ENCODE peak calls at places on chromosomes 7 and 10, in nine cellular contexts. One of them, this sample, is unnamed.

GRCh38 chr10:71427246-71427645 is 30.5 kb downstream of the CDH23 start:
- DNase-seq in hypothalamus: no peak
- DNase-seq in CD4-positive, alpha-beta T cell: no peak
- DNase-seq in occipital lobe: no peak
- DNase-seq in D341Med: peak; percentile 1
- DNase-seq in AG04450: no peak
- DNase-seq in heart left ventricle: no peak
- DNase-seq in stimulated activated CD4-positive, alpha-beta T cell treated with anti-CD3 and anti-CD28 coated beads, Interleukin-15, amount 100 ng/mL, for 1 hour: no peak
- DNase-seq in PC-3: no peak
- DNase-seq in this sample: no peak

GRCh38 chr7:56009695-56010094 is 41.5 kb downstream of the PSPH start:
- DNase-seq in AG04450: no peak
- DNase-seq in PC-3: no peak
- DNase-seq in hypothalamus: peak; percentile 28
- DNase-seq in CD4-positive, alpha-beta T cell: no peak
- DNase-seq in stimulated activated CD4-positive, alpha-beta T cell treated with anti-CD3 and anti-CD28 coated beads, Interleukin-15, amount 100 ng/mL, for 1 hour: no peak
- DNase-seq in heart left ventricle: no peak
- DNase-seq in occipital lobe: peak; percentile 65
- DNase-seq in D341Med: no peak
- DNase-seq in this sample: no peak

GRCh38 chr10:88389456-88389855 is 193.7 kb downstream of the RNLS start:
- DNase-seq in D341Med: no peak
- DNase-seq in hypothalamus: no peak
- DNase-seq in heart left ventricle: no peak
- DNase-seq in CD4-positive, alpha-beta T cell: no peak
- DNase-seq in PC-3: no peak
- DNase-seq in AG04450: peak; percentile 32
- DNase-seq in stimulated activated CD4-positive, alpha-beta T cell treated with anti-CD3 and anti-CD28 coated beads, Interleukin-15, amount 100 ng/mL, for 1 hour: no peak
- DNase-seq in occipital lobe: no peak
- DNase-seq in this sample: no peak

GRCh38 chr7:91140982-91141381 is 123.3 kb upstream of the FZD1 start:
- DNase-seq in D341Med: no peak
- DNase-seq in stimulated activated CD4-positive, alpha-beta T cell treated with anti-CD3 and anti-CD28 coated beads, Interleukin-15, amount 100 ng/mL, for 1 hour: no peak
- DNase-seq in AG04450: no peak
- DNase-seq in CD4-positive, alpha-beta T cell: no peak
- DNase-seq in occipital lobe: no peak
- DNase-seq in PC-3: no peak
- DNase-seq in hypothalamus: no peak
- DNase-seq in heart left ventricle: no peak
- DNase-seq in this sample: no peak

GRCh38 chr7:152608208-152608607 is 67.7 kb downstream of the XRCC2 start:
- DNase-seq in D341Med: no peak
- DNase-seq in heart left ventricle: no peak
- DNase-seq in CD4-positive, alpha-beta T cell: no peak
- DNase-seq in AG04450: no peak
- DNase-seq in occipital lobe: no peak
- DNase-seq in hypothalamus: no peak
- DNase-seq in PC-3: no peak
- DNase-seq in stimulated activated CD4-positive, alpha-beta T cell treated with anti-CD3 and anti-CD28 coated beads, Interleukin-15, amount 100 ng/mL, for 1 hour: no peak
- DNase-seq in this sample: no peak

GRCh38 chr7:117014673-117015133 is 61.4 kb downstream of the ST7 start:
- DNase-seq in heart left ventricle: peak; percentile 64
- DNase-seq in AG04450: no peak
- DNase-seq in D341Med: no peak
- DNase-seq in PC-3: no peak
- DNase-seq in stimulated activated CD4-positive, alpha-beta T cell treated with anti-CD3 and anti-CD28 coated beads, Interleukin-15, amount 100 ng/mL, for 1 hour: no peak
- DNase-seq in CD4-positive, alpha-beta T cell: no peak
- DNase-seq in occipital lobe: no peak
- DNase-seq in hypothalamus: peak; percentile 14
- DNase-seq in this sample: no peak

GRCh38 chr7:55247466-55247865 is 117.7 kb upstream of the LANCL2 start:
- DNase-seq in hypothalamus: no peak
- DNase-seq in PC-3: peak; percentile 26
- DNase-seq in D341Med: no peak
- DNase-seq in stimulated activated CD4-positive, alpha-beta T cell treated with anti-CD3 and anti-CD28 coated beads, Interleukin-15, amount 100 ng/mL, for 1 hour: no peak
- DNase-seq in CD4-positive, alpha-beta T cell: no peak
- DNase-seq in occipital lobe: no peak
- DNase-seq in AG04450: no peak
- DNase-seq in heart left ventricle: no peak
- DNase-seq in this sample: no peak

GRCh38 chr7:66069732-66070131 is 5.9 kb upstream of the ASL start:
- DNase-seq in occipital lobe: no peak
- DNase-seq in D341Med: no peak
- DNase-seq in AG04450: no peak
- DNase-seq in hypothalamus: no peak
- DNase-seq in CD4-positive, alpha-beta T cell: no peak
- DNase-seq in PC-3: no peak
- DNase-seq in heart left ventricle: no peak
- DNase-seq in stimulated activated CD4-positive, alpha-beta T cell treated with anti-CD3 and anti-CD28 coated beads, Interleukin-15, amount 100 ng/mL, for 1 hour: no peak
- DNase-seq in this sample: no peak

GRCh38 chr10:121886997-121887622 is 40.7 kb downstream of the ATE1 start:
- DNase-seq in stimulated activated CD4-positive, alpha-beta T cell treated with anti-CD3 and anti-CD28 coated beads, Interleukin-15, amount 100 ng/mL, for 1 hour: peak; percentile 22
- DNase-seq in occipital lobe: peak; percentile 22
- DNase-seq in D341Med: peak; percentile 66
- DNase-seq in AG04450: peak; percentile 43
- DNase-seq in hypothalamus: no peak
- DNase-seq in CD4-positive, alpha-beta T cell: peak; percentile 35
- DNase-seq in heart left ventricle: peak; percentile 57
- DNase-seq in PC-3: peak; percentile 68
- DNase-seq in this sample: peak; percentile 20

GRCh38 chr10:102678842-102679289 is 34.6 kb downstream of the TRIM8 start:
- DNase-seq in CD4-positive, alpha-beta T cell: no peak
- DNase-seq in stimulated activated CD4-positive, alpha-beta T cell treated with anti-CD3 and anti-CD28 coated beads, Interleukin-15, amount 100 ng/mL, for 1 hour: no peak
- DNase-seq in PC-3: peak; percentile 42
- DNase-seq in hypothalamus: peak; percentile 47
- DNase-seq in D341Med: peak; percentile 66
- DNase-seq in AG04450: no peak
- DNase-seq in heart left ventricle: peak; percentile 82
- DNase-seq in occipital lobe: peak; percentile 63
- DNase-seq in this sample: no peak

GRCh38 chr7:148398844-148399365 is 191.7 kb upstream of the C7orf33 start:
- DNase-seq in CD4-positive, alpha-beta T cell: no peak
- DNase-seq in hypothalamus: no peak
- DNase-seq in occipital lobe: no peak
- DNase-seq in PC-3: peak; percentile 10
- DNase-seq in AG04450: no peak
- DNase-seq in D341Med: no peak
- DNase-seq in heart left ventricle: no peak
- DNase-seq in stimulated activated CD4-positive, alpha-beta T cell treated with anti-CD3 and anti-CD28 coated beads, Interleukin-15, amount 100 ng/mL, for 1 hour: no peak
- DNase-seq in this sample: no peak